ENCODE peak calls at places on chromosomes 11 and 22, in six cellular contexts. E is T-cell, X is cardiac fibroblast, T is BJ, U is HFF-Myc, G is NCI-H1930. K is an unnamed sample.
A peak's percentile ranks its signal among the peaks of the same experiment; 100 is the strongest.

GRCh38 chr11:60927061-60927592 is 2.9 kb downstream of the TMEM132A start:
- DNase-seq in U (no peak), G (no peak), T (no peak), E (no peak), X (no peak), K (no peak)

GRCh38 chr11:10594407-10594806 is 25.9 kb upstream of the LYVE1 start:
- DNase-seq in G (no peak), T (no peak), E (no peak), U (no peak), X (no peak), K (no peak)

GRCh38 chr11:104899226-104899625 is 966 bp upstream of the CASP12 start:
- DNase-seq in G (no peak), U (no peak), T (no peak), E (no peak), X (no peak), K (no peak)

GRCh38 chr11:76318744-76319384 is 62.1 kb downstream of the THAP12 start:
- DNase-seq in G (peak; percentile 47), X (peak; percentile 77), U (peak; percentile 35), T (no peak), E (peak; percentile 77), K (peak; percentile 23)

GRCh38 chr11:46696212-46696558 is 4.2 kb downstream of the ARHGAP1 start:
- DNase-seq in G (no peak), X (no peak), U (no peak), E (no peak), T (no peak), K (no peak)

GRCh38 chr11:1839924-1840779 is 1.4 kb downstream of the TNNI2 start:
- DNase-seq in X (no peak), T (no peak), U (no peak), G (no peak), E (peak; percentile 31), K (no peak)

GRCh38 chr11:45300715-45301114 is 14.6 kb upstream of the SYT13 start:
- DNase-seq in G (no peak), E (no peak), T (no peak), U (no peak), X (no peak), K (no peak)

GRCh38 chr22:18008136-18008535 is 16.2 kb downstream of the MICAL3 start:
- DNase-seq in G (no peak), E (no peak), T (no peak), X (no peak), U (no peak), K (no peak)

GRCh38 chr11:23957309-23957708 is 539.5 kb upstream of the LUZP2 start:
- DNase-seq in E (no peak), G (no peak), X (no peak), T (no peak), U (no peak), K (no peak)

GRCh38 chr22:49291781-49292180 is 535.9 kb downstream of the BRD1 start:
- DNase-seq in G (no peak), T (no peak), E (no peak), U (no peak), X (no peak), K (no peak)

GRCh38 chr11:69654001-69654659 is 13.2 kb downstream of the CCND1 start:
- DNase-seq in T (no peak), E (no peak), X (no peak), G (no peak), U (no peak), K (no peak)

GRCh38 chr22:20786048-20786447 is 12.1 kb downstream of the SERPIND1 start:
- DNase-seq in G (no peak), X (no peak), T (no peak), E (no peak), U (no peak), K (no peak)

GRCh38 chr11:1559103-1559951 is 12.7 kb downstream of the DUSP8 start:
- DNase-seq in E (no peak), G (no peak), X (peak; percentile 90), U (no peak), T (peak; percentile 39), K (peak; percentile 53)

GRCh38 chr11:62546244-62546936 is at the start of gene AHNAK:
- DNase-seq in E (peak; percentile 41), G (no peak), X (peak; percentile 75), T (no peak), U (no peak), K (no peak)

GRCh38 chr11:18498039-18498438 is 28.7 kb downstream of the TSG101 start:
- DNase-seq in E (no peak), U (no peak), T (no peak), G (no peak), X (no peak), K (no peak)

GRCh38 chr22:38417252-38418060 is 37.5 kb downstream of the KCNJ4 start:
- DNase-seq in T (no peak), X (no peak), G (no peak), U (no peak), E (no peak), K (no peak)

GRCh38 chr11:37171451-37171850 is 573.4 kb upstream of the RAG2 start:
- DNase-seq in T (no peak), E (no peak), X (peak; percentile 1), U (no peak), G (no peak), K (no peak)

GRCh38 chr11:93133710-93134109 is 64.1 kb downstream of the SLC36A4 start:
- DNase-seq in G (no peak), T (peak; percentile 8), U (no peak), X (peak; percentile 48), E (no peak), K (no peak)

GRCh38 chr11:47847892-47848635 is at the start of gene NUP160:
- DNase-seq in E (peak; percentile 86), G (peak; percentile 37), T (no peak), U (no peak), X (peak; percentile 54), K (no peak)

GRCh38 chr11:22991196-22991595 is 130.9 kb upstream of the CCDC179 start:
- DNase-seq in E (no peak), G (no peak), T (no peak), U (no peak), X (no peak), K (no peak)

GRCh38 chr11:82927264-82927880 is 25.8 kb downstream of the DDIAS start:
- DNase-seq in G (no peak), X (peak; percentile 68), E (peak; percentile 53), U (peak; percentile 48), T (no peak), K (peak; percentile 14)

GRCh38 chr11:71062199-71062598 is 190.2 kb downstream of the SHANK2 start:
- DNase-seq in U (no peak), T (no peak), G (no peak), X (no peak), E (no peak), K (no peak)

GRCh38 chr11:78656327-78656726 is 81.7 kb upstream of the NARS2 start:
- DNase-seq in X (no peak), G (no peak), E (no peak), U (no peak), T (no peak), K (no peak)

GRCh38 chr11:69232821-69233760 is 60.9 kb upstream of the MYEOV start:
- DNase-seq in X (no peak), T (no peak), E (no peak), G (no peak), U (no peak), K (no peak)

GRCh38 chr11:65588199-65589054 is 7.2 kb downstream of the KCNK7 start:
- DNase-seq in U (no peak), X (peak; percentile 73), G (no peak), T (no peak), E (peak; percentile 75), K (no peak)

GRCh38 chr11:134536677-134537076 is 124.6 kb upstream of the B3GAT1 start:
- DNase-seq in G (no peak), E (no peak), U (no peak), X (no peak), T (no peak), K (no peak)

GRCh38 chr11:61864814-61865775 is 26.2 kb downstream of the FADS3 start:
- DNase-seq in G (no peak), E (no peak), T (no peak), U (no peak), X (no peak), K (no peak)

GRCh38 chr11:61609970-61610347 is 29.1 kb upstream of the SYT7 start:
- DNase-seq in U (no peak), E (no peak), T (no peak), X (no peak), G (no peak), K (no peak)

GRCh38 chr11:86064236-86064803 is 4.6 kb downstream of the PICALM start:
- DNase-seq in U (no peak), T (no peak), X (no peak), E (no peak), G (no peak), K (no peak)

GRCh38 chr11:129451524-129451923 is 75.9 kb downstream of the BARX2 start:
- DNase-seq in U (no peak), X (no peak), E (no peak), G (no peak), T (no peak), K (no peak)

GRCh38 chr22:33221566-33221965 is 163.4 kb upstream of the SYN3 start:
- DNase-seq in T (no peak), E (no peak), G (no peak), U (peak; percentile 1), X (no peak), K (no peak)

GRCh38 chr11:47923667-47924066 is 56.7 kb upstream of the PTPRJ start:
- DNase-seq in G (no peak), X (peak; percentile 67), E (no peak), T (no peak), U (no peak), K (no peak)

GRCh38 chr22:21936151-21936778 is 16.4 kb downstream of the PPM1F start:
- DNase-seq in G (no peak), T (no peak), U (no peak), E (no peak), X (peak; percentile 28), K (no peak)

GRCh38 chr22:22692707-22693530 is 48.5 kb downstream of the GGTLC2 start:
- DNase-seq in E (peak; percentile 68), T (no peak), U (no peak), X (peak; percentile 64), G (peak; percentile 9), K (no peak)

GRCh38 chr11:77236901-77237300 is 64.6 kb downstream of the GDPD4 start:
- DNase-seq in G (no peak), X (no peak), T (no peak), U (no peak), E (no peak), K (no peak)

GRCh38 chr22:23376256-23376655 is 195.9 kb downstream of the BCR start:
- DNase-seq in G (no peak), T (no peak), X (no peak), E (peak; percentile 12), U (peak; percentile 1), K (no peak)

GRCh38 chr11:30816959-30817880 is 231.1 kb upstream of the MPPED2 start:
- DNase-seq in E (no peak), U (no peak), T (no peak), X (no peak), G (no peak), K (no peak)

GRCh38 chr11:65743928-65744698 is 23.5 kb upstream of the RNASEH2C start:
- DNase-seq in U (no peak), G (no peak), E (no peak), X (peak; percentile 44), T (no peak), K (no peak)

GRCh38 chr22:26372890-26373289 is 56.2 kb upstream of the ASPHD2 start:
- DNase-seq in X (no peak), T (no peak), U (no peak), E (no peak), G (no peak), K (no peak)

K was measured in AG09319.